ENCODE peak calls at places on chromosomes 16 and 17, in nine cellular contexts. V is NCI-H510A; Q is NCI-H1694 treated with DMSO at 0.1 percent for 48 hours; C is activated CD4-positive, alpha-beta T cell treated with anti-CD3 and anti-CD28 coated beads, Interleukin-2, amount 50 U/mL, for 48 hours; U is activated T-cell treated with anti-CD3 and anti-CD28 coated beads for 1 hour; Z is CD4-positive, CD25-positive, alpha-beta regulatory T cell; M is cardiac fibroblast; K is AML-193; A is GM13976. T is an unnamed sample.

GRCh38 chr17:27349540-27350021 is 55.7 kb downstream of the WSB1 start:
- DNase-seq in V (no peak), Q (no peak), C (no peak), U (no peak), Z (no peak), M (no peak), K (no peak), A (no peak), T (no peak)

GRCh38 chr17:1438593-1439083 is 17.4 kb downstream of the CRK start:
- DNase-seq in V (no peak), Q (no peak), C (no peak), U (no peak), Z (no peak), M (peak; percentile 67), K (no peak), A (no peak), T (no peak)

GRCh38 chr16:15966420-15967222 is 17.2 kb downstream of the ABCC1 start:
- DNase-seq in V (no peak), Q (no peak), C (no peak), U (no peak), Z (no peak), M (peak; percentile 66), K (no peak), A (no peak), T (no peak)

GRCh38 chr17:79000396-79001189 is 9.0 kb downstream of the CANT1 start:
- DNase-seq in V (no peak), Q (peak; percentile 78), C (no peak), U (no peak), Z (no peak), M (no peak), K (no peak), A (peak; percentile 24), T (no peak)

GRCh38 chr17:68433911-68434503 is 23.3 kb downstream of the WIPI1 start:
- DNase-seq in V (no peak), Q (no peak), C (no peak), U (no peak), Z (no peak), M (no peak), K (no peak), A (no peak), T (no peak)

GRCh38 chr17:39014044-39014794 is 47.0 kb upstream of the FBXO47 start:
- DNase-seq in V (no peak), Q (no peak), C (no peak), U (no peak), Z (no peak), M (peak; percentile 67), K (no peak), A (no peak), T (no peak)

GRCh38 chr16:11114366-11115164 is 141.4 kb downstream of the SOCS1 start:
- DNase-seq in V (no peak), Q (no peak), C (no peak), U (no peak), Z (no peak), M (no peak), K (peak; percentile 89), A (peak; percentile 57), T (no peak)

GRCh38 chr17:67422887-67423286 is 45.8 kb downstream of the PITPNC1 start:
- DNase-seq in V (no peak), Q (no peak), C (no peak), U (no peak), Z (no peak), M (no peak), K (no peak), A (no peak), T (no peak)

GRCh38 chr16:86457621-86458456 is 52.5 kb upstream of the FOXF1 start:
- DNase-seq in V (no peak), Q (no peak), C (no peak), U (no peak), Z (no peak), M (peak; percentile 21), K (no peak), A (no peak), T (no peak)

GRCh38 chr17:42517516-42517915 is 18.5 kb upstream of the NAGLU start:
- DNase-seq in V (peak; percentile 30), Q (peak; percentile 87), C (peak; percentile 88), U (peak; percentile 84), Z (peak; percentile 64), M (peak; percentile 97), K (peak; percentile 83), A (peak; percentile 84), T (peak; percentile 92)

GRCh38 chr16:27228036-27228435 is 24.7 kb downstream of the KDM8 start:
- DNase-seq in V (no peak), Q (no peak), C (no peak), U (no peak), Z (no peak), M (no peak), K (no peak), A (no peak), T (no peak)

GRCh38 chr16:72847187-72848044 is 200.5 kb downstream of the ZFHX3 start:
- DNase-seq in V (no peak), Q (peak; percentile 14), C (no peak), U (no peak), Z (no peak), M (peak; percentile 55), K (peak; percentile 53), A (peak; percentile 72), T (no peak)

GRCh38 chr17:21029032-21029431 is 13.8 kb downstream of the USP22 start:
- DNase-seq in V (no peak), Q (no peak), C (peak; percentile 36), U (no peak), Z (no peak), M (peak; percentile 66), K (no peak), A (peak; percentile 4), T (no peak)